ENCODE peak calls at places on chromosomes 16 and 17, in five cellular contexts. E, S, A, O and Y are unnamed samples. For H3K36me3, the result is how much of the 10 kb centered on the place peaks cover.

GRCh38 chr16:16120382-16121184 is 102.7 kb downstream of the ABCC6 start:
- DNase-seq in E (no peak), S (no peak), A (no peak), O (peak), Y (no peak)

GRCh38 chr17:77318491-77319210 is 177.9 kb downstream of the SEC14L1 start:
- DNase-seq in O (peak), A (peak), E (no peak), S (no peak), Y (no peak)

GRCh38 chr16:1533443-1533951 is at the start of gene TMEM204:
- DNase-seq in O (peak), E (no peak), A (no peak), S (peak), Y (peak)

GRCh38 chr16:19175492-19176262 is 7.6 kb downstream of the SYT17 start:
- DNase-seq in S (no peak), O (no peak), E (no peak), A (no peak), Y (no peak)

GRCh38 chr16:66899945-66900688 is 18.6 kb downstream of the CDH16 start:
- DNase-seq in S (peak), O (peak), E (peak), A (peak), Y (no peak)

GRCh38 chr17:42111901-42112551 is 488 bp downstream of the DHX58 start:
- DNase-seq in O (no peak), E (peak), S (no peak), A (no peak), Y (peak)

GRCh38 chr17:38667099-38667786 is 7.5 kb downstream of the EPOP start:
- DNase-seq in O (peak), E (peak), A (peak), S (no peak), Y (peak)

GRCh38 chr17:37752482-37752881 is 7.6 kb upstream of the HNF1B start:
- DNase-seq in A (no peak), E (no peak), S (no peak), O (no peak), Y (no peak)

GRCh38 chr17:72254808-72255449 is 134.1 kb downstream of the SOX9 start:
- DNase-seq in S (no peak), A (no peak), E (no peak), O (no peak), Y (no peak)

GRCh38 chr16:53083123-53083522 is 28.3 kb downstream of the CHD9 start:
- DNase-seq in O (no peak), S (no peak), A (no peak), E (no peak), Y (no peak)

GRCh38 chr17:75965468-75965867 is 13.5 kb downstream of the ACOX1 start:
- DNase-seq in E (no peak), A (no peak), S (no peak), O (no peak), Y (no peak)

GRCh38 chr17:75970626-75971025 is 8.3 kb downstream of the ACOX1 start:
- DNase-seq in S (no peak), O (no peak), A (no peak), E (no peak), Y (no peak)

GRCh38 chr17:75975757-75976174 is 3.2 kb downstream of the ACOX1 start:
- DNase-seq in S (no peak), A (no peak), E (no peak), O (no peak), Y (no peak)

GRCh38 chr17:75970011-75970523 is 8.9 kb downstream of the ACOX1 start:
- DNase-seq in O (peak), S (no peak), A (no peak), E (no peak), Y (no peak)
- H3K27ac ChIP-seq in O (no peak), S (peak), A (no peak), E (no peak), Y (peak)

GRCh38 chr16:58186176-58186944 is 11.5 kb downstream of the CSNK2A2 start:
- DNase-seq in O (no peak), E (no peak), A (no peak), S (no peak), Y (no peak)

GRCh38 chr16:58187092-58187491 is 10.8 kb downstream of the CSNK2A2 start:
- DNase-seq in S (no peak), O (no peak), A (no peak), E (no peak), Y (no peak)

DNA sequence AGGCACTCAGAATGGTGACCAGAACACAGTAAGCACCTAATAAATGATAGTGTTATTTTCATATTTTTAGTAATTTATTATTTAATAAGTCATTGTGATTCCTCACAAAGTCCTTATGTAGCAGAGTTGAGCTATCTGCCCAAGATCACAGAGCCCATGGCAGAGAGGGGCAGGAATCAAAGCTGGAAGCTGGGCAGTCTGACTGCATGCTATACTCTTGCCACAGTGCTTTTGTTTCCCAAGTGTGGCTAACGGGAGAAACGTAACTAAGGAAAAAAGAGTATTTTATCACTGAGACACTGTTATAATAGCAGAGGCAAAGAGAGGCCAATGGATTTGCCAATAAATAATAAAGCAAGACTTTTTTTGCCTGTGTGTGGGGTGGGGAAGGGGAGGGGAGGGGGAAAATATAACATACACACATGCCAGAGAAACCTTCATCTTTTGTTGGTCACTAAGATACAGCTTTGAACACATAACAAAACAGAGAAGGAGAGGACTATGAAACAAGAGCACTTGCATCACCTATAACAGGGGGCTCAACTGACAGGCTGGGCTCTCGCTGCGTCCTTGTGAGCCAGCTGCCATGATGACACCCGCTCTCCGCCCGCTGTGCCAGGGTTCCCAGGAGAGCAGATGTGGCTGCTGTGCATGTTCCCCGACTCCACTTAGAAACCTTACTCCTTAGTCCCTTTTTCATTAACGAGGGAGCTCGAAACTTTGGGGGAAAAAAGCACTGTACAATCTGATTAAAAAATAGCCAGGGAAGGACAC is 10.1 kb downstream of the CSNK2A2 start:
- DNase-seq in A (no peak), E (no peak), S (no peak), O (no peak), Y (no peak)
- H3K36me3 ChIP-seq in A (under half), E (half or more), S (under half), O (half or more), Y (under half)

GRCh38 chr17:55843785-55844184 is 92.9 kb downstream of the PCTP start:
- DNase-seq in O (no peak), A (no peak), S (no peak), E (no peak), Y (no peak)

GRCh38 chr17:55842405-55843158 is 91.7 kb downstream of the PCTP start:
- DNase-seq in O (no peak), A (no peak), E (no peak), S (no peak), Y (no peak)

GRCh38 chr17:55846745-55847144 is 95.9 kb downstream of the PCTP start:
- DNase-seq in E (no peak), O (no peak), S (no peak), A (no peak), Y (no peak)

GRCh38 chr17:55845385-55845784 is 94.5 kb downstream of the PCTP start:
- DNase-seq in O (peak), E (peak), A (peak), S (peak), Y (no peak)
- TF ChIP-seq CTCF in O (peak), E (peak), A (peak), S (peak), Y (no peak)

GRCh38 chr17:7556627-7557026 is 1.9 kb upstream of the TNFSF13 start:
- DNase-seq in S (no peak), A (no peak), O (no peak), E (no peak), Y (no peak)

GRCh38 chr17:7557147-7557764 is 1.3 kb upstream of the TNFSF13 start:
- DNase-seq in A (no peak), E (peak), O (no peak), S (no peak), Y (peak)

GRCh38 chr17:7559307-7560171 is 989 bp downstream of the TNFSF13 start:
- DNase-seq in E (peak), O (no peak), S (no peak), A (no peak), Y (no peak)

GRCh38 chr17:7558544-7559306 is at the start of gene TNFSF13:
- DNase-seq in E (no peak), A (no peak), S (no peak), O (peak), Y (no peak)

GRCh38 chr17:7557825-7558543 is 566 bp upstream of the TNFSF13 start:
- DNase-seq in S (peak), O (peak), A (peak), E (peak), Y (peak)
- H3K27ac ChIP-seq in S (peak), O (peak), A (peak), E (no peak), Y (peak)

GRCh38 chr16:78673157-78673556 is 573.7 kb downstream of the WWOX start:
- DNase-seq in S (no peak), E (no peak), O (no peak), A (no peak), Y (no peak)

GRCh38 chr16:78676351-78676750 is 576.9 kb downstream of the WWOX start:
- DNase-seq in E (peak), S (no peak), A (no peak), O (no peak), Y (no peak)

GRCh38 chr16:78677332-78677731 is 577.9 kb downstream of the WWOX start:
- DNase-seq in O (no peak), A (no peak), E (peak), S (no peak), Y (no peak)

GRCh38 chr16:78673884-78674283 is 574.4 kb downstream of the WWOX start:
- DNase-seq in O (no peak), S (no peak), A (no peak), E (no peak), Y (no peak)

DNA sequence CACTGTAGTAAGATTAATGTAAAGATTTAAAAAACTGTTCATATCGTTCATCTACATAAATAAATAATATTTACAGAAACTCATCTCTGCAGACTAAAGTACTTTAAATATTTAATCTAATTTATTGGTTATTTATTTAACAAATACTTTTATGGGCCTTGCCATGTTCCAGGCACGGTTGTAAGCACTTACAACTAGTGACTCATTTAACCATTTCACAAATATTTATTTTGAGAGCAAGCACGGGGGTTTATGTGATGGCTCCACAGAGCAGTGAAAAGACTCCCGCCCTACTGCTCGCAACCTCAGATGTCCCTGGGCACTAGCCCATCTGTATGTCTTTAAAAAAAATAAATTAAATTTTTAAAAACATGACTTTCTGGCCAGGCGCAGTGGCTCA is 575.9 kb downstream of the WWOX start:
- DNase-seq in O (no peak), E (peak), S (no peak), A (no peak), Y (no peak)
- H3K36me3 ChIP-seq in O (under half), E (under half), S (under half), A (under half), Y (under half)

GRCh38 chr17:11140028-11140427 is 101.0 kb upstream of the SHISA6 start:
- DNase-seq in A (no peak), S (no peak), E (no peak), O (no peak), Y (no peak)

GRCh38 chr17:11142231-11142630 is 98.8 kb upstream of the SHISA6 start:
- DNase-seq in A (no peak), S (no peak), O (no peak), E (no peak), Y (no peak)

GRCh38 chr17:11140501-11140900 is 100.5 kb upstream of the SHISA6 start:
- DNase-seq in O (no peak), A (no peak), S (no peak), E (no peak), Y (no peak)

GRCh38 chr17:11144358-11145233 is 96.4 kb upstream of the SHISA6 start:
- DNase-seq in O (peak), E (peak), A (no peak), S (no peak), Y (no peak)
- TF ChIP-seq CTCF in O (peak), E (peak), A (peak), S (peak), Y (peak)